ENCODE peak calls at places on chromosomes 4 and X, in seven cellular contexts. One of them, this sample, is unnamed.

GRCh38 chrX:68429216-68429615 is 4.1 kb downstream of the OPHN1 start:
- DNase-seq in lower lobe of right lung: no peak
- DNase-seq in uterus: no peak
- DNase-seq in spleen: no peak
- DNase-seq in HCT116: no peak
- DNase-seq in A673: no peak
- DNase-seq in endodermal cell: no peak
- DNase-seq in this sample: peak; percentile 36

GRCh38 chr4:102449751-102450352 is 51.3 kb upstream of the NFKB1 start:
- DNase-seq in lower lobe of right lung: no peak
- DNase-seq in uterus: peak; percentile 43
- DNase-seq in spleen: no peak
- DNase-seq in HCT116: peak; percentile 42
- DNase-seq in A673: peak; percentile 78
- DNase-seq in endodermal cell: peak; percentile 72
- DNase-seq in this sample: peak; percentile 76

GRCh38 chr4:24001486-24001885 is 111.6 kb upstream of the PPARGC1A start:
- DNase-seq in lower lobe of right lung: no peak
- DNase-seq in uterus: no peak
- DNase-seq in spleen: no peak
- DNase-seq in HCT116: no peak
- DNase-seq in A673: no peak
- DNase-seq in endodermal cell: no peak
- DNase-seq in this sample: no peak

GRCh38 chrX:106718709-106719108 is 7.8 kb upstream of the RNF128 start:
- DNase-seq in lower lobe of right lung: no peak
- DNase-seq in uterus: no peak
- DNase-seq in spleen: no peak
- DNase-seq in HCT116: no peak
- DNase-seq in A673: no peak
- DNase-seq in endodermal cell: no peak
- DNase-seq in this sample: no peak

GRCh38 chr4:1379351-1379781 is 26.9 kb downstream of the NKX1-1 start:
- DNase-seq in lower lobe of right lung: peak; percentile 40
- DNase-seq in uterus: no peak
- DNase-seq in spleen: peak; percentile 63
- DNase-seq in HCT116: no peak
- DNase-seq in A673: no peak
- DNase-seq in endodermal cell: peak; percentile 30
- DNase-seq in this sample: no peak

GRCh38 chr4:127634181-127634580 is 1.4 kb downstream of the INTU start:
- DNase-seq in lower lobe of right lung: no peak
- DNase-seq in uterus: no peak
- DNase-seq in spleen: no peak
- DNase-seq in HCT116: no peak
- DNase-seq in A673: no peak
- DNase-seq in endodermal cell: no peak
- DNase-seq in this sample: peak; percentile 64

GRCh38 chr4:100311181-100311580 is 120.9 kb upstream of the DDIT4L start:
- DNase-seq in lower lobe of right lung: no peak
- DNase-seq in uterus: no peak
- DNase-seq in spleen: no peak
- DNase-seq in HCT116: peak; percentile 21
- DNase-seq in A673: no peak
- DNase-seq in endodermal cell: peak; percentile 66
- DNase-seq in this sample: no peak

GRCh38 chrX:38800981-38801845 is at the start of gene MID1IP1:
- DNase-seq in lower lobe of right lung: peak; percentile 94
- DNase-seq in uterus: peak; percentile 93
- DNase-seq in spleen: peak; percentile 91
- DNase-seq in HCT116: peak; percentile 77
- DNase-seq in A673: peak; percentile 92
- DNase-seq in endodermal cell: peak; percentile 95
- DNase-seq in this sample: peak; percentile 93

GRCh38 chrX:107669276-107669675 is 41.0 kb downstream of the PRPS1 start:
- DNase-seq in lower lobe of right lung: no peak
- DNase-seq in uterus: no peak
- DNase-seq in spleen: no peak
- DNase-seq in HCT116: no peak
- DNase-seq in A673: no peak
- DNase-seq in endodermal cell: peak; percentile 76
- DNase-seq in this sample: no peak

GRCh38 chr4:7719354-7720174 is 220.1 kb downstream of the AFAP1 start:
- DNase-seq in lower lobe of right lung: peak; percentile 62
- DNase-seq in uterus: peak; percentile 44
- DNase-seq in spleen: no peak
- DNase-seq in HCT116: no peak
- DNase-seq in A673: peak; percentile 69
- DNase-seq in endodermal cell: peak; percentile 95
- DNase-seq in this sample: peak; percentile 28

GRCh38 chr4:7723625-7724024 is 216.0 kb downstream of the AFAP1 start:
- DNase-seq in lower lobe of right lung: no peak
- DNase-seq in uterus: no peak
- DNase-seq in spleen: no peak
- DNase-seq in HCT116: no peak
- DNase-seq in A673: no peak
- DNase-seq in endodermal cell: no peak
- DNase-seq in this sample: no peak

GRCh38 chr4:7722716-7723115 is 216.9 kb downstream of the AFAP1 start:
- DNase-seq in lower lobe of right lung: no peak
- DNase-seq in uterus: no peak
- DNase-seq in spleen: no peak
- DNase-seq in HCT116: no peak
- DNase-seq in A673: no peak
- DNase-seq in endodermal cell: no peak
- DNase-seq in this sample: no peak

GRCh38 chr4:7725951-7726350 is 213.7 kb downstream of the AFAP1 start:
- DNase-seq in lower lobe of right lung: no peak
- DNase-seq in uterus: no peak
- DNase-seq in spleen: no peak
- DNase-seq in HCT116: no peak
- DNase-seq in A673: no peak
- DNase-seq in endodermal cell: no peak
- DNase-seq in this sample: peak; percentile 22

DNA sequence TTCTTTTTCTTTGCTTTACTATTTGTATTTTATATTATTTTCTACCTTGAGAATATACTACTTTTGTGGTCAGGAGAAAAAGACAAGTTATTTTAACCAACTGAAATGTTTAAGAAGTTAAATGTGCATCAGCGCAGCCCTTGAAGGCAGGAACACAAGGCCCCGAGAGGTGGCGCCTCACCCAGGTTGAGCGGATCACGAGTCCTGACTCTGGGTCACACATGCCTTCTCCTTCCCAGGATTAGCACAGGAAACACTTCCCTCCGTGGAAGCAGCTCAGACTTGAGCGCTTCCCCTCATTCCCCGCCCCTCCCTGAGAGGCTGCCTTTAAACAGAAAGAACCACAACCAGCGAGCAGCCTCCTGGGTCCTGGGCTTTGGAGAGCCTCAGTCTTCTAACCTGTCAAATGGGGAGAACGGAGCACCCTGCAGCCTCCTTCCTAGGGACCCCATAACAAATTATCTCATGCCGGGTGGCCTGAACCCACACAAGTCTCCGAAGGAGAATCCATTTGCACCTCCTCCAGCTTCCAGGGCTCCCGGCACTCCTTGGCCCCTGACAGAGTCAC is 217.6 kb downstream of the AFAP1 start:
- DNase-seq in lower lobe of right lung: no peak
- DNase-seq in uterus: no peak
- DNase-seq in spleen: no peak
- DNase-seq in HCT116: no peak
- DNase-seq in A673: peak; percentile 29
- DNase-seq in endodermal cell: no peak
- DNase-seq in this sample: no peak
- TF ChIP-seq CTCF in lower lobe of right lung: peak; percentile 9
- TF ChIP-seq CTCF in uterus: no peak
- TF ChIP-seq CTCF in spleen: no peak
- TF ChIP-seq CTCF in HCT116: peak; percentile 37
- TF ChIP-seq CTCF in A673: peak; percentile 45
- TF ChIP-seq CTCF in endodermal cell: peak; percentile 52
- TF ChIP-seq CTCF in this sample: peak; percentile 35

GRCh38 chr4:105194328-105195231 is 47.9 kb downstream of the TET2 start:
- DNase-seq in lower lobe of right lung: no peak
- DNase-seq in uterus: no peak
- DNase-seq in spleen: no peak
- DNase-seq in HCT116: no peak
- DNase-seq in A673: no peak
- DNase-seq in endodermal cell: no peak
- DNase-seq in this sample: peak; percentile 56

GRCh38 chr4:105189855-105190650 is 43.4 kb downstream of the TET2 start:
- DNase-seq in lower lobe of right lung: no peak
- DNase-seq in uterus: no peak
- DNase-seq in spleen: no peak
- DNase-seq in HCT116: no peak
- DNase-seq in A673: no peak
- DNase-seq in endodermal cell: peak; percentile 49
- DNase-seq in this sample: no peak

GRCh38 chr4:105192910-105193309 is 46.2 kb downstream of the TET2 start:
- DNase-seq in lower lobe of right lung: no peak
- DNase-seq in uterus: no peak
- DNase-seq in spleen: no peak
- DNase-seq in HCT116: no peak
- DNase-seq in A673: no peak
- DNase-seq in endodermal cell: no peak
- DNase-seq in this sample: no peak

GRCh38 chr4:105192474-105192873 is 45.8 kb downstream of the TET2 start:
- DNase-seq in lower lobe of right lung: no peak
- DNase-seq in uterus: no peak
- DNase-seq in spleen: no peak
- DNase-seq in HCT116: no peak
- DNase-seq in A673: no peak
- DNase-seq in endodermal cell: no peak
- DNase-seq in this sample: no peak

DNA sequence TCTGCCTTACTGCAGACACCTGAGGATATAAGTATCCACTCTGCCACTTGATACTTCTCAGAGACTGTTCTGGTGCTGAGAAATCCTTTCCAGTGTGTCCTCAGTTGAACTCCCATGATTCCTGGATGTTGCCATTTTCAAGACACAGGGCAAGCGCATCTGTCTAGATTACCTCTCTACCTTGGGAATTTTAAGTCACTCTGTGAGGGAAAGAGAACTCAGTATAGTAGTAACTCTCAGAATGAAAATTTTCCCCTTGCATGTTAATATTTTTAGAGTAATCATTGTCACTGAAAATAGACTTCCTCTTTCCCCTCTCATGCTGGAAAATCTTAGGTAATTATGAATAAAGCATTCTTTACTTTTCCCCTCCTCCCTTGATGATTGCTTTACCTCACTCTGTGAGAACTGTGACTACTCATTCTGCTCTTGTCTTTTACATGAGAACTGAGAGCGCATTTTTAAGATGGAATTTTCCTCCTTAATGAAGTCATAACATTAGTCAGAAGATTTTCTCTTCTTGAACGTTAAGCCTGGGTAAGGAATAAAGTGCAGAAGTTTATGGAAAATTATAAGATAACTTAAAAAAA is 45.0 kb downstream of the TET2 start:
- DNase-seq in lower lobe of right lung: no peak
- DNase-seq in uterus: no peak
- DNase-seq in spleen: no peak
- DNase-seq in HCT116: no peak
- DNase-seq in A673: peak; percentile 17
- DNase-seq in endodermal cell: no peak
- DNase-seq in this sample: peak; percentile 60
- H3K4me3 ChIP-seq in lower lobe of right lung: no peak overlapping the region
- H3K4me3 ChIP-seq in uterus: no peak overlapping the region
- H3K4me3 ChIP-seq in spleen: no peak overlapping the region
- H3K4me3 ChIP-seq in HCT116: no peak overlapping the region
- H3K4me3 ChIP-seq in A673: no peak overlapping the region
- H3K4me3 ChIP-seq in endodermal cell: no peak overlapping the region
- H3K4me3 ChIP-seq in this sample: no peak overlapping the region

GRCh38 chr4:10084651-10085320 is 31.8 kb downstream of the WDR1 start:
- DNase-seq in lower lobe of right lung: peak; percentile 36
- DNase-seq in uterus: peak; percentile 9
- DNase-seq in spleen: peak; percentile 70
- DNase-seq in HCT116: no peak
- DNase-seq in A673: no peak
- DNase-seq in endodermal cell: no peak
- DNase-seq in this sample: no peak
- TF ChIP-seq CTCF in lower lobe of right lung: no peak
- TF ChIP-seq CTCF in uterus: no peak
- TF ChIP-seq CTCF in spleen: no peak
- TF ChIP-seq CTCF in HCT116: no peak
- TF ChIP-seq CTCF in A673: no peak
- TF ChIP-seq CTCF in endodermal cell: no peak
- TF ChIP-seq CTCF in this sample: no peak

GRCh38 chr4:168541608-168541953 is 44.7 kb downstream of the PALLD start:
- DNase-seq in lower lobe of right lung: no peak
- DNase-seq in uterus: no peak
- DNase-seq in spleen: no peak
- DNase-seq in HCT116: peak; percentile 76
- DNase-seq in A673: no peak
- DNase-seq in endodermal cell: no peak
- DNase-seq in this sample: peak; percentile 68

GRCh38 chr4:168537556-168537955 is 40.7 kb downstream of the PALLD start:
- DNase-seq in lower lobe of right lung: no peak
- DNase-seq in uterus: no peak
- DNase-seq in spleen: no peak
- DNase-seq in HCT116: no peak
- DNase-seq in A673: no peak
- DNase-seq in endodermal cell: no peak
- DNase-seq in this sample: no peak

GRCh38 chr4:168537086-168537485 is 40.2 kb downstream of the PALLD start:
- DNase-seq in lower lobe of right lung: no peak
- DNase-seq in uterus: no peak
- DNase-seq in spleen: no peak
- DNase-seq in HCT116: no peak
- DNase-seq in A673: no peak
- DNase-seq in endodermal cell: no peak
- DNase-seq in this sample: no peak

GRCh38 chr4:168540865-168541607 is 44.2 kb downstream of the PALLD start:
- DNase-seq in lower lobe of right lung: no peak
- DNase-seq in uterus: no peak
- DNase-seq in spleen: no peak
- DNase-seq in HCT116: peak; percentile 36
- DNase-seq in A673: no peak
- DNase-seq in endodermal cell: no peak
- DNase-seq in this sample: peak; percentile 43

DNA sequence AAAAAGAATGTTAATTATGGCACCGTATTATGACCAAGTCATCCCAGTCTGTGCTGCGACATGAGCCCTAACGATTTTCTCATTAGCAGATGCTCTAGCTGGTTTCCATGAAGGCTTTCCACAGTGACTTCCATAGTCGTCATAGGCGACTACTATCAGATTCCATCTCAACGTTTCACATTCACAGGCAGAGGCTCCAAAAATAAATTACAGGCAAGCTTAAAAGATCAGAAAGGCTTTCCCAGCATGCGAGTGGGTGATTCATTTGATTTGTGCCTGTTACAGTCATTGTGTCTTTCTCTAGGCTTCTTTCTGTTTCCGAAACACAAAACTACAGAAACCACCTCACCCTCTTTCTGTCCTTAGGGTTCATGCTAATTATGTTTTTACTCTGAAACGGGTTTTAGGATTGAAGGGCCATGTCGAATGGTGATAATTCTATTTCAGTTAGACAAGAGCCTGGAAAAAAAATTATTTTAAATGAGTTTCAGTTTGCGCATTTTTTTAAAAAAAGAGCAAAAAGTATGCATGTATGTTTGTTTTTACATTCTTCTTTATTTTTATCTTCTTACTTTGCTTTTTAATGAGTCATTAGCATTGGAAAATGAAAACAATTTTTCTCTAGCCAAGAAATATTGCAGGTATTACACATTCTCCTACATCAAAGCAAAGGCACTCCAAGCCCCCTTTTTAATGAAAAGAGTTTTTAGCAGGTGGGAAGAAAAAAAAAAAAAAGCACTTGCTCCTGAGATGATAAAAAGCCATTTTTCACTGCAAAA is 43.4 kb downstream of the PALLD start:
- DNase-seq in lower lobe of right lung: no peak
- DNase-seq in uterus: no peak
- DNase-seq in spleen: no peak
- DNase-seq in HCT116: peak; percentile 89
- DNase-seq in A673: peak; percentile 65
- DNase-seq in endodermal cell: no peak
- DNase-seq in this sample: peak; percentile 92
- H3K4me3 ChIP-seq in lower lobe of right lung: no peak overlapping the region
- H3K4me3 ChIP-seq in uterus: no peak overlapping the region
- H3K4me3 ChIP-seq in spleen: no peak overlapping the region
- H3K4me3 ChIP-seq in HCT116: peak overlapping the region; percentile 4
- H3K4me3 ChIP-seq in A673: no peak overlapping the region
- H3K4me3 ChIP-seq in endodermal cell: no peak overlapping the region
- H3K4me3 ChIP-seq in this sample: peak overlapping the region; percentile 2